ENCODE peak calls at places on chromosomes 16 and 17, in ten cellular contexts. One of them, this sample, is unnamed.
A peak's percentile ranks its signal among the peaks of the same experiment; 100 is the strongest.

GRCh38 chr16:5633845-5634440 is 536.3 kb upstream of the EEF2KMT start:
- DNase-seq in activated B cell treated with CpG ODN at 0.5 μM for 24 hours: no peak
- DNase-seq in uterus: no peak
- DNase-seq in CD4-positive, alpha-beta T cell: no peak
- DNase-seq in epithelial cell of proximal tubule: no peak
- DNase-seq in glutamatergic neuron: no peak
- DNase-seq in upper lobe of left lung: no peak
- DNase-seq in body of pancreas: no peak
- DNase-seq in MCF 10A: peak; percentile 5
- DNase-seq in AG10803: no peak
- DNase-seq in this sample: no peak

GRCh38 chr17:46117117-46117516 is 76.1 kb downstream of the KANSL1 start:
- DNase-seq in uterus: no peak
- DNase-seq in glutamatergic neuron: no peak
- DNase-seq in body of pancreas: no peak
- DNase-seq in AG10803: no peak
- DNase-seq in upper lobe of left lung: no peak
- DNase-seq in activated B cell treated with CpG ODN at 0.5 μM for 24 hours: no peak
- DNase-seq in MCF 10A: no peak
- DNase-seq in epithelial cell of proximal tubule: no peak
- DNase-seq in CD4-positive, alpha-beta T cell: no peak
- DNase-seq in this sample: no peak

GRCh38 chr17:7841309-7841621 is 7.2 kb downstream of the KDM6B start:
- DNase-seq in epithelial cell of proximal tubule: no peak
- DNase-seq in MCF 10A: no peak
- DNase-seq in glutamatergic neuron: peak; percentile 58
- DNase-seq in CD4-positive, alpha-beta T cell: no peak
- DNase-seq in AG10803: no peak
- DNase-seq in uterus: no peak
- DNase-seq in upper lobe of left lung: no peak
- DNase-seq in body of pancreas: no peak
- DNase-seq in activated B cell treated with CpG ODN at 0.5 μM for 24 hours: no peak
- DNase-seq in this sample: peak; percentile 90

GRCh38 chr17:59165933-59166342 is 10.4 kb downstream of the PRR11 start:
- DNase-seq in epithelial cell of proximal tubule: peak; percentile 31
- DNase-seq in uterus: no peak
- DNase-seq in activated B cell treated with CpG ODN at 0.5 μM for 24 hours: no peak
- DNase-seq in upper lobe of left lung: no peak
- DNase-seq in CD4-positive, alpha-beta T cell: peak; percentile 16
- DNase-seq in body of pancreas: peak; percentile 5
- DNase-seq in MCF 10A: peak; percentile 60
- DNase-seq in glutamatergic neuron: peak; percentile 50
- DNase-seq in AG10803: peak; percentile 62
- DNase-seq in this sample: no peak

GRCh38 chr17:46812624-46813318 is 5.7 kb downstream of the WNT3 start:
- DNase-seq in MCF 10A: no peak
- DNase-seq in AG10803: no peak
- DNase-seq in activated B cell treated with CpG ODN at 0.5 μM for 24 hours: no peak
- DNase-seq in upper lobe of left lung: no peak
- DNase-seq in glutamatergic neuron: no peak
- DNase-seq in body of pancreas: no peak
- DNase-seq in uterus: no peak
- DNase-seq in CD4-positive, alpha-beta T cell: no peak
- DNase-seq in epithelial cell of proximal tubule: no peak
- DNase-seq in this sample: no peak

GRCh38 chr17:77677210-77677609 is 281.3 kb upstream of the TNRC6C start:
- DNase-seq in activated B cell treated with CpG ODN at 0.5 μM for 24 hours: no peak
- DNase-seq in upper lobe of left lung: no peak
- DNase-seq in glutamatergic neuron: no peak
- DNase-seq in uterus: no peak
- DNase-seq in body of pancreas: no peak
- DNase-seq in AG10803: peak; percentile 79
- DNase-seq in MCF 10A: no peak
- DNase-seq in epithelial cell of proximal tubule: no peak
- DNase-seq in CD4-positive, alpha-beta T cell: no peak
- DNase-seq in this sample: peak; percentile 29

GRCh38 chr17:3012926-3013581 is 50.4 kb downstream of the OR1D5 start:
- DNase-seq in glutamatergic neuron: peak; percentile 63
- DNase-seq in MCF 10A: peak; percentile 69
- DNase-seq in CD4-positive, alpha-beta T cell: peak; percentile 59
- DNase-seq in body of pancreas: peak; percentile 77
- DNase-seq in upper lobe of left lung: peak; percentile 60
- DNase-seq in epithelial cell of proximal tubule: no peak
- DNase-seq in activated B cell treated with CpG ODN at 0.5 μM for 24 hours: peak; percentile 58
- DNase-seq in uterus: peak; percentile 58
- DNase-seq in AG10803: peak; percentile 50
- DNase-seq in this sample: peak; percentile 79

GRCh38 chr17:35801583-35802224 is 6.3 kb upstream of the MMP28 start:
- DNase-seq in upper lobe of left lung: peak; percentile 64
- DNase-seq in AG10803: peak; percentile 88
- DNase-seq in epithelial cell of proximal tubule: no peak
- DNase-seq in MCF 10A: no peak
- DNase-seq in uterus: peak; percentile 60
- DNase-seq in glutamatergic neuron: peak; percentile 24
- DNase-seq in body of pancreas: peak; percentile 46
- DNase-seq in activated B cell treated with CpG ODN at 0.5 μM for 24 hours: peak; percentile 33
- DNase-seq in CD4-positive, alpha-beta T cell: peak; percentile 36
- DNase-seq in this sample: no peak

GRCh38 chr17:41767324-41768042 is 19.0 kb downstream of the JUP start:
- DNase-seq in CD4-positive, alpha-beta T cell: no peak
- DNase-seq in activated B cell treated with CpG ODN at 0.5 μM for 24 hours: no peak
- DNase-seq in glutamatergic neuron: no peak
- DNase-seq in epithelial cell of proximal tubule: no peak
- DNase-seq in body of pancreas: no peak
- DNase-seq in AG10803: no peak
- DNase-seq in MCF 10A: no peak
- DNase-seq in upper lobe of left lung: no peak
- DNase-seq in uterus: no peak
- DNase-seq in this sample: no peak

GRCh38 chr17:2090210-2090641 is 35.3 kb downstream of the HIC1 start:
- DNase-seq in body of pancreas: no peak
- DNase-seq in uterus: no peak
- DNase-seq in glutamatergic neuron: no peak
- DNase-seq in AG10803: no peak
- DNase-seq in MCF 10A: no peak
- DNase-seq in epithelial cell of proximal tubule: no peak
- DNase-seq in CD4-positive, alpha-beta T cell: no peak
- DNase-seq in activated B cell treated with CpG ODN at 0.5 μM for 24 hours: no peak
- DNase-seq in upper lobe of left lung: no peak
- DNase-seq in this sample: no peak

GRCh38 chr16:30694926-30695678 is 3.9 kb upstream of the SRCAP start:
- DNase-seq in upper lobe of left lung: no peak
- DNase-seq in CD4-positive, alpha-beta T cell: no peak
- DNase-seq in epithelial cell of proximal tubule: no peak
- DNase-seq in AG10803: no peak
- DNase-seq in activated B cell treated with CpG ODN at 0.5 μM for 24 hours: no peak
- DNase-seq in body of pancreas: no peak
- DNase-seq in uterus: no peak
- DNase-seq in MCF 10A: no peak
- DNase-seq in glutamatergic neuron: no peak
- DNase-seq in this sample: no peak

GRCh38 chr16:88759245-88759975 is 25.6 kb downstream of the PIEZO1 start:
- DNase-seq in CD4-positive, alpha-beta T cell: peak; percentile 60
- DNase-seq in epithelial cell of proximal tubule: no peak
- DNase-seq in uterus: peak; percentile 65
- DNase-seq in AG10803: no peak
- DNase-seq in body of pancreas: no peak
- DNase-seq in glutamatergic neuron: no peak
- DNase-seq in upper lobe of left lung: peak; percentile 76
- DNase-seq in activated B cell treated with CpG ODN at 0.5 μM for 24 hours: no peak
- DNase-seq in MCF 10A: no peak
- DNase-seq in this sample: no peak
- TF ChIP-seq CTCF in CD4-positive, alpha-beta T cell: no peak
- TF ChIP-seq CTCF in epithelial cell of proximal tubule: no peak
- TF ChIP-seq CTCF in uterus: no peak
- TF ChIP-seq CTCF in AG10803: no peak
- TF ChIP-seq CTCF in body of pancreas: no peak
- TF ChIP-seq CTCF in glutamatergic neuron: no peak
- TF ChIP-seq CTCF in upper lobe of left lung: no peak
- TF ChIP-seq CTCF in activated B cell treated with CpG ODN at 0.5 μM for 24 hours: no peak
- TF ChIP-seq CTCF in MCF 10A: no peak
- TF ChIP-seq CTCF in this sample: no peak

GRCh38 chr17:67362173-67362572 is 4.2 kb downstream of the PSMD12 start:
- DNase-seq in upper lobe of left lung: no peak
- DNase-seq in MCF 10A: no peak
- DNase-seq in uterus: no peak
- DNase-seq in body of pancreas: no peak
- DNase-seq in CD4-positive, alpha-beta T cell: no peak
- DNase-seq in AG10803: no peak
- DNase-seq in activated B cell treated with CpG ODN at 0.5 μM for 24 hours: no peak
- DNase-seq in epithelial cell of proximal tubule: no peak
- DNase-seq in glutamatergic neuron: no peak
- DNase-seq in this sample: no peak

GRCh38 chr17:67358612-67359011 is 7.8 kb downstream of the PSMD12 start:
- DNase-seq in activated B cell treated with CpG ODN at 0.5 μM for 24 hours: no peak
- DNase-seq in AG10803: no peak
- DNase-seq in uterus: no peak
- DNase-seq in CD4-positive, alpha-beta T cell: no peak
- DNase-seq in body of pancreas: no peak
- DNase-seq in MCF 10A: no peak
- DNase-seq in glutamatergic neuron: no peak
- DNase-seq in upper lobe of left lung: no peak
- DNase-seq in epithelial cell of proximal tubule: no peak
- DNase-seq in this sample: no peak

GRCh38 chr17:67360880-67361279 is 5.5 kb downstream of the PSMD12 start:
- DNase-seq in AG10803: no peak
- DNase-seq in epithelial cell of proximal tubule: no peak
- DNase-seq in MCF 10A: peak; percentile 35
- DNase-seq in upper lobe of left lung: no peak
- DNase-seq in CD4-positive, alpha-beta T cell: no peak
- DNase-seq in uterus: no peak
- DNase-seq in activated B cell treated with CpG ODN at 0.5 μM for 24 hours: no peak
- DNase-seq in glutamatergic neuron: no peak
- DNase-seq in body of pancreas: no peak
- DNase-seq in this sample: no peak

GRCh38 chr17:67364847-67365761 is 1.3 kb downstream of the PSMD12 start:
- DNase-seq in activated B cell treated with CpG ODN at 0.5 μM for 24 hours: no peak
- DNase-seq in upper lobe of left lung: no peak
- DNase-seq in epithelial cell of proximal tubule: no peak
- DNase-seq in glutamatergic neuron: no peak
- DNase-seq in uterus: no peak
- DNase-seq in MCF 10A: peak; percentile 27
- DNase-seq in body of pancreas: no peak
- DNase-seq in AG10803: no peak
- DNase-seq in CD4-positive, alpha-beta T cell: no peak
- DNase-seq in this sample: no peak

DNA sequence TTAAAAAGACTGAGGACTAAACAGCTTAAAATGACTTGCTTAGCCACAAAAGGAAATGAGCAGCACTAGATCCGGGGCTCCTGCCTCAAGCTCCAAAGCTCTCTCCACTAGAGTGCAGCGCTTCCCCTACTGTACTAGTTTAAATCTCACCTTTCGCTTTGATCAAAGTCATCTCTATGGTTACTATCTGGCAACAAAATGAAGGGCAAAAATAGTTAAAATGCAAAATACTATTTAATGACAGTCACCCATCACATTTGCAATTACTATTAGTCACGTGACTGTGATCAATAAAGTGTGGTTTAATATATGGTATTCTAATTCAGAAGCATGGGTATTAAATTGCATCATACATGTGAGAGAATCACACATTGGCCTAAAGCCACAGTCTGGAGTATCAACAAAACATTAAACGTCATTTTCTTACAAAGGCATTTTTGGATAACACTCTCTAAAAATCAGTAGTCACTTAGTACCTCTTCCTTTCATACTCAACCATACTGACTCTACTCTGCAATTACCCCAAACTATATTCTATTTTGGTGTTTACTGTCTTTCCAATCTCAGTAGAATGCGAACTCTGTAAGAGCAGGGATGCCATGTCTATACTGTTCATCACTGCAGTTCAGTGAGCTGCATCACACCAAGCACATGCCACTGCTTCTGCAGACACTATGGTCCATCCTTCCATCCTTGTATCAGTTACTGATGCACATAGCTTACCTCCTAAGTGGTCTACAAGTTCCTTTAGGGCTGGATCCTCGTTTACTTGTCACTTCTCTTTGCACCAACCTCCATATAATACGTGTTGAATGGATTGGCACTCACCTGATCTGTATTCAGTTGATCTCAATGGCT is 6.2 kb downstream of the PSMD12 start:
- DNase-seq in glutamatergic neuron: no peak
- DNase-seq in body of pancreas: no peak
- DNase-seq in MCF 10A: peak; percentile 38
- DNase-seq in activated B cell treated with CpG ODN at 0.5 μM for 24 hours: no peak
- DNase-seq in upper lobe of left lung: no peak
- DNase-seq in AG10803: peak; percentile 40
- DNase-seq in epithelial cell of proximal tubule: no peak
- DNase-seq in uterus: no peak
- DNase-seq in CD4-positive, alpha-beta T cell: no peak
- DNase-seq in this sample: no peak
- TF ChIP-seq CTCF in glutamatergic neuron: no peak
- TF ChIP-seq CTCF in body of pancreas: no peak
- TF ChIP-seq CTCF in MCF 10A: peak; percentile 19
- TF ChIP-seq CTCF in activated B cell treated with CpG ODN at 0.5 μM for 24 hours: no peak
- TF ChIP-seq CTCF in upper lobe of left lung: no peak
- TF ChIP-seq CTCF in AG10803: peak; percentile 51
- TF ChIP-seq CTCF in epithelial cell of proximal tubule: peak; percentile 45
- TF ChIP-seq CTCF in uterus: no peak
- TF ChIP-seq CTCF in CD4-positive, alpha-beta T cell: peak; percentile 56
- TF ChIP-seq CTCF in this sample: peak; percentile 67

DNA sequence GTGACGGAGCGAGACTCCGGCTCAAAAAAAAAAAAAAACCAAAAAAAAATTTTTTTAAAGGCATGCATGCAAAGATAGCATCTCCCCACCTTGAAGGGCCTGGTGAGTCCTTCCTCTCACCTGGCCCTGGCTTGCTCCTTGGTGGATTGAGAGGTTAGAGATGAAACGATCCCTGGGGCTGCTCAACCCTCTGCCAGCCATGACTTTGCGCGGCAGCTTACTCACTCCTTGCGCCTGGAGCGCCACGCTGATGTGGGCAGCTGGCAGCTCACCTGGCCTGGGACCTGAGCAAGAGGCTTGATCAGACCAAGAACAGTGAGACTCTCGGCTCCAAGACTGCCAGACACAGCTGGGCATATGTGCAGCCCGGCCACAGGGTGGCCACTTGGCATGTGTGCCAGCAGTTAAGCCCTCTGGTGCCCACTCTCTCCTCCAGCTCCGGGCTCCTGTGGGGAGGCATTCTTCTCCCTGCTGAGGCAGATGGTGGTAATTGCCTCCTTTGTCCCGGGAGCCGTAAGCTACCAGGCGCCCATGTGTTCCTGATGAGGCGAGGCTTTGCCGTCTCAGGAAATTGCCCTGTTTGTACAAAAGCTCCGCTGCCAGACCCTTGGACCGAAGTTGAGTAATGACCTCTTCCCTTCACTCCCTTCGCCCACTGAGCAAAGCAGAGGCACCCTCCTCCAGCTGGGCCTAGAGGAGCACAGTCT is 5.1 kb upstream of the EVPL start:
- DNase-seq in glutamatergic neuron: no peak
- DNase-seq in CD4-positive, alpha-beta T cell: no peak
- DNase-seq in upper lobe of left lung: no peak
- DNase-seq in MCF 10A: no peak
- DNase-seq in AG10803: no peak
- DNase-seq in uterus: no peak
- DNase-seq in activated B cell treated with CpG ODN at 0.5 μM for 24 hours: no peak
- DNase-seq in body of pancreas: peak; percentile 47
- DNase-seq in epithelial cell of proximal tubule: no peak
- DNase-seq in this sample: no peak
- TF ChIP-seq CTCF in glutamatergic neuron: no peak
- TF ChIP-seq CTCF in CD4-positive, alpha-beta T cell: no peak
- TF ChIP-seq CTCF in upper lobe of left lung: no peak
- TF ChIP-seq CTCF in MCF 10A: no peak
- TF ChIP-seq CTCF in AG10803: no peak
- TF ChIP-seq CTCF in uterus: no peak
- TF ChIP-seq CTCF in activated B cell treated with CpG ODN at 0.5 μM for 24 hours: no peak
- TF ChIP-seq CTCF in body of pancreas: no peak
- TF ChIP-seq CTCF in epithelial cell of proximal tubule: peak; percentile 46
- TF ChIP-seq CTCF in this sample: peak; percentile 21

GRCh38 chr17:38910325-38910724 is 15.1 kb upstream of the LASP1NB start:
- DNase-seq in AG10803: no peak
- DNase-seq in activated B cell treated with CpG ODN at 0.5 μM for 24 hours: no peak
- DNase-seq in CD4-positive, alpha-beta T cell: no peak
- DNase-seq in glutamatergic neuron: no peak
- DNase-seq in epithelial cell of proximal tubule: no peak
- DNase-seq in upper lobe of left lung: no peak
- DNase-seq in body of pancreas: no peak
- DNase-seq in MCF 10A: no peak
- DNase-seq in uterus: peak; percentile 1
- DNase-seq in this sample: no peak
- TF ChIP-seq CTCF in AG10803: no peak
- TF ChIP-seq CTCF in activated B cell treated with CpG ODN at 0.5 μM for 24 hours: no peak
- TF ChIP-seq CTCF in CD4-positive, alpha-beta T cell: no peak
- TF ChIP-seq CTCF in glutamatergic neuron: no peak
- TF ChIP-seq CTCF in epithelial cell of proximal tubule: no peak
- TF ChIP-seq CTCF in upper lobe of left lung: no peak
- TF ChIP-seq CTCF in body of pancreas: no peak
- TF ChIP-seq CTCF in MCF 10A: no peak
- TF ChIP-seq CTCF in uterus: no peak
- TF ChIP-seq CTCF in this sample: no peak

This sample was measured in chondrocyte.